ENCODE peak calls at places on chromosomes 1 and 21, in eight cellular contexts. R, S, I, Y, E, B, P and X are unnamed samples.

GRCh38 chr1:69403911-69404310 is 163.8 kb upstream of the LRRC7 start:
- DNase-seq in R (no peak), S (no peak), I (no peak), Y (no peak), E (no peak), B (no peak), P (no peak), X (no peak)

GRCh38 chr21:38269567-38269917 is 12.8 kb downstream of the KCNJ15 start:
- DNase-seq in R (no peak), S (no peak), I (no peak), Y (no peak), E (no peak), B (no peak), P (no peak), X (no peak)

GRCh38 chr21:46569071-46569470 is 35.8 kb downstream of the S100B start:
- DNase-seq in R (no peak), S (no peak), I (no peak), Y (no peak), E (no peak), B (no peak), P (no peak), X (no peak)

GRCh38 chr1:210608766-210609165 is 280.1 kb downstream of the HHAT start:
- DNase-seq in R (no peak), S (no peak), I (no peak), Y (no peak), E (no peak), B (no peak), P (no peak), X (no peak)

GRCh38 chr1:56501888-56502287 is 77.5 kb downstream of the PLPP3 start:
- DNase-seq in R (peak; percentile 72), S (no peak), I (no peak), Y (no peak), E (no peak), B (no peak), P (no peak), X (no peak)

GRCh38 chr1:114097109-114097508 is 56.6 kb downstream of the SYT6 start:
- DNase-seq in R (peak; percentile 75), S (no peak), I (no peak), Y (no peak), E (no peak), B (no peak), P (no peak), X (no peak)

GRCh38 chr1:175735144-175735543 is 8.3 kb downstream of the TNR start:
- DNase-seq in R (no peak), S (no peak), I (no peak), Y (no peak), E (no peak), B (no peak), P (no peak), X (no peak)

GRCh38 chr1:60989745-60990718 is 92.3 kb upstream of the NFIA start:
- DNase-seq in R (peak; percentile 77), S (peak; percentile 64), I (no peak), Y (no peak), E (no peak), B (no peak), P (no peak), X (peak; percentile 34)

GRCh38 chr1:173459885-173460284 is 17.2 kb upstream of the PRDX6 start:
- DNase-seq in R (no peak), S (no peak), I (no peak), Y (no peak), E (no peak), B (no peak), P (no peak), X (no peak)

GRCh38 chr1:26767714-26768113 is 20.0 kb upstream of the PIGV start:
- DNase-seq in R (no peak), S (no peak), I (no peak), Y (no peak), E (no peak), B (no peak), P (no peak), X (no peak)

GRCh38 chr1:109399326-109399957 is 1.7 kb upstream of the SORT1 start:
- DNase-seq in R (no peak), S (no peak), I (no peak), Y (no peak), E (no peak), B (peak; percentile 47), P (no peak), X (peak; percentile 25)

GRCh38 chr1:41876533-41877445 is 41.9 kb downstream of the HIVEP3 start:
- DNase-seq in R (peak; percentile 69), S (no peak), I (no peak), Y (no peak), E (no peak), B (no peak), P (no peak), X (peak; percentile 86)

GRCh38 chr1:23098463-23099170 is 70.0 kb downstream of the LUZP1 start:
- DNase-seq in R (no peak), S (peak; percentile 24), I (peak; percentile 53), Y (peak; percentile 66), E (peak; percentile 61), B (peak; percentile 65), P (no peak), X (peak; percentile 60)

GRCh38 chr1:31688233-31688918 is 15.4 kb downstream of the COL16A1 start:
- DNase-seq in R (peak; percentile 47), S (no peak), I (no peak), Y (no peak), E (no peak), B (no peak), P (no peak), X (no peak)

GRCh38 chr1:40373323-40374283 is at the start of gene SMAP2:
- DNase-seq in R (peak; percentile 99), S (peak; percentile 96), I (peak; percentile 93), Y (peak; percentile 97), E (peak; percentile 97), B (peak; percentile 96), P (peak; percentile 97), X (peak; percentile 97)

GRCh38 chr21:31922881-31923280 is 50.1 kb downstream of the HUNK start:
- DNase-seq in R (no peak), S (no peak), I (no peak), Y (no peak), E (no peak), B (no peak), P (no peak), X (peak; percentile 83)

GRCh38 chr21:37915941-37916794 is at the start of gene KCNJ6:
- DNase-seq in R (peak; percentile 62), S (no peak), I (no peak), Y (peak; percentile 35), E (peak; percentile 24), B (no peak), P (peak; percentile 63), X (no peak)

GRCh38 chr21:15276243-15276642 is 211.4 kb upstream of the NRIP1 start:
- DNase-seq in R (no peak), S (no peak), I (no peak), Y (no peak), E (peak; percentile 75), B (no peak), P (no peak), X (no peak)

GRCh38 chr1:214332950-214333798 is 52.2 kb downstream of the SMYD2 start:
- DNase-seq in R (peak; percentile 85), S (no peak), I (no peak), Y (peak; percentile 66), E (peak; percentile 56), B (peak; percentile 14), P (no peak), X (peak; percentile 57)
- H3K27me3 ChIP-seq in R (no peaks in the 10 kb centered on the region), S (no peaks in the 10 kb centered on the region), I (no peaks in the 10 kb centered on the region), Y (no peaks in the 10 kb centered on the region), E (no peaks in the 10 kb centered on the region), B (no peaks in the 10 kb centered on the region), P (no peaks in the 10 kb centered on the region), X (no peaks in the 10 kb centered on the region)

GRCh38 chr1:4133541-4133940 is 233.5 kb upstream of the C1orf174 start:
- DNase-seq in R (no peak), S (no peak), I (no peak), Y (no peak), E (no peak), B (no peak), P (no peak), X (no peak)
- H3K9me3 ChIP-seq in R (no peaks in the 10 kb centered on the region), S (no peaks in the 10 kb centered on the region), I (no peaks in the 10 kb centered on the region), Y (peaks cover 7% of the 10 kb centered on the region), E (no peaks in the 10 kb centered on the region), B (no peaks in the 10 kb centered on the region), P (no peaks in the 10 kb centered on the region), X (peaks cover 6% of the 10 kb centered on the region)

GRCh38 chr21:45040739-45041138 is 33.6 kb upstream of the ADARB1 start:
- DNase-seq in R (no peak), S (no peak), I (no peak), Y (no peak), E (no peak), B (no peak), P (no peak), X (no peak)

GRCh38 chr21:45041351-45041805 is 33.0 kb upstream of the ADARB1 start:
- DNase-seq in R (peak; percentile 91), S (peak; percentile 67), I (peak; percentile 79), Y (peak; percentile 50), E (peak; percentile 50), B (no peak), P (peak; percentile 79), X (no peak)

GRCh38 chr21:45042664-45043161 is 31.7 kb upstream of the ADARB1 start:
- DNase-seq in R (no peak), S (no peak), I (no peak), Y (no peak), E (no peak), B (no peak), P (no peak), X (no peak)

GRCh38 chr21:45043541-45044020 is 30.8 kb upstream of the ADARB1 start:
- DNase-seq in R (no peak), S (no peak), I (no peak), Y (no peak), E (no peak), B (no peak), P (no peak), X (no peak)

DNA sequence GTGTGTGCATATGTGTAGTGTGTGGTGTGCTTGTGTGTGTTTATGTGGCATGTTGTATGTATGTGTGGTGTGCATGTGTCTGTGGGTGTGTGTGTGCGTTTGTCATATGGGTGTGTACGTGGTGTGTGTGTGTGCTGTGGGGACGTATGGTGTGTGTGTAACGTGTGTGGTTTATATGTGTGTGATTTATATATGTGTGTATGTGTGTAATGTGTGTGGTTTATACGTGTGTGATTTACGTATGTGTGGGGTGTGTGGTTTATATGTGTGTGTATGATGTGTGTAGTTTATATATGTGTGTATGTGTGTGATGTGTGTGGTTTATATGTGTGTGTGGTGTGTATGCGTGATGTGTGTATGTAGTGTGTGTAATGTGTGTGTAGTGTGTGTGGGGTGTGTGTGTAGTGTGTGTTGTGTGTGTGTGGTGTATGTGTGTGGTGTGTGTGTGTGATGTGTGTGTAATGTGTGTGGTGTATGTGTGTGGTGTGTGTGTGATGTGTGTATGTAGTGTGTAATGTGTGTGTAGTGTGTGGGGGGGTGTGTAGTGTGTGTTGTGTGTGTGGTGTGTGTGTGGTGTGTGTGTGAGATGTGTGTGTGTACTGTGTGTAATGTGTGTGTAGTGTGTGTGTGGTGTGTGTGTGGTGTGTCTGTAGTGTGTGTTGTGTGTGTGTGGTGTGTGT is 32.3 kb upstream of the ADARB1 start:
- DNase-seq in R (no peak), S (no peak), I (no peak), Y (no peak), E (no peak), B (no peak), P (no peak), X (no peak)
- H3K27me3 ChIP-seq in R (no peaks in the 10 kb centered on the region), S (no peaks in the 10 kb centered on the region), I (no peaks in the 10 kb centered on the region), Y (peaks cover 4% of the 10 kb centered on the region), E (no peaks in the 10 kb centered on the region), B (no peaks in the 10 kb centered on the region), P (no peaks in the 10 kb centered on the region), X (no peaks in the 10 kb centered on the region)

GRCh38 chr1:49185455-49185980 is 408.8 kb upstream of the BEND5 start:
- DNase-seq in R (no peak), S (no peak), I (no peak), Y (no peak), E (no peak), B (no peak), P (no peak), X (no peak)
- H3K9me3 ChIP-seq in R (no peaks in the 10 kb centered on the region), S (peaks cover 11% of the 10 kb centered on the region), I (no peaks in the 10 kb centered on the region), Y (no peaks in the 10 kb centered on the region), E (no peaks in the 10 kb centered on the region), B (no peaks in the 10 kb centered on the region), P (no peaks in the 10 kb centered on the region), X (no peaks in the 10 kb centered on the region)